ENCODE peak calls at places on chromosome 11, in four cellular contexts. One of them, this sample, is unnamed.

GRCh38 chr11:32071811-32072210 is 19.1 kb upstream of the RCN1 start:
- DNase-seq in HepG2: peak; percentile 11
- DNase-seq in GM12878: no peak
- DNase-seq in H1: no peak
- DNase-seq in this sample: no peak

GRCh38 chr11:45665206-45665932 is at the start of gene CHST1:
- DNase-seq in HepG2: no peak
- DNase-seq in H1: no peak
- DNase-seq in GM12878: no peak
- DNase-seq in this sample: no peak

GRCh38 chr11:122207505-122207904 is 91.5 kb upstream of the BLID start:
- DNase-seq in HepG2: no peak
- DNase-seq in GM12878: no peak
- DNase-seq in H1: no peak
- DNase-seq in this sample: no peak

GRCh38 chr11:72244317-72245231 is 598 bp upstream of the PHOX2A start:
- DNase-seq in GM12878: no peak
- DNase-seq in H1: no peak
- DNase-seq in HepG2: no peak
- DNase-seq in this sample: no peak

GRCh38 chr11:64130618-64131017 is 35.3 kb downstream of the MACROD1 start:
- DNase-seq in H1: no peak
- DNase-seq in HepG2: no peak
- DNase-seq in GM12878: no peak
- DNase-seq in this sample: no peak

GRCh38 chr11:78210000-78210608 is 21.4 kb downstream of the USP35 start:
- DNase-seq in GM12878: no peak
- DNase-seq in HepG2: no peak
- DNase-seq in H1: no peak
- DNase-seq in this sample: no peak

GRCh38 chr11:82698576-82699352 is 34.9 kb downstream of the FAM181B start:
- DNase-seq in GM12878: no peak
- DNase-seq in H1: no peak
- DNase-seq in HepG2: no peak
- DNase-seq in this sample: no peak

GRCh38 chr11:46278387-46279173 is 1.1 kb downstream of the CREB3L1 start:
- DNase-seq in GM12878: no peak
- DNase-seq in H1: no peak
- DNase-seq in HepG2: no peak
- DNase-seq in this sample: no peak

DNA sequence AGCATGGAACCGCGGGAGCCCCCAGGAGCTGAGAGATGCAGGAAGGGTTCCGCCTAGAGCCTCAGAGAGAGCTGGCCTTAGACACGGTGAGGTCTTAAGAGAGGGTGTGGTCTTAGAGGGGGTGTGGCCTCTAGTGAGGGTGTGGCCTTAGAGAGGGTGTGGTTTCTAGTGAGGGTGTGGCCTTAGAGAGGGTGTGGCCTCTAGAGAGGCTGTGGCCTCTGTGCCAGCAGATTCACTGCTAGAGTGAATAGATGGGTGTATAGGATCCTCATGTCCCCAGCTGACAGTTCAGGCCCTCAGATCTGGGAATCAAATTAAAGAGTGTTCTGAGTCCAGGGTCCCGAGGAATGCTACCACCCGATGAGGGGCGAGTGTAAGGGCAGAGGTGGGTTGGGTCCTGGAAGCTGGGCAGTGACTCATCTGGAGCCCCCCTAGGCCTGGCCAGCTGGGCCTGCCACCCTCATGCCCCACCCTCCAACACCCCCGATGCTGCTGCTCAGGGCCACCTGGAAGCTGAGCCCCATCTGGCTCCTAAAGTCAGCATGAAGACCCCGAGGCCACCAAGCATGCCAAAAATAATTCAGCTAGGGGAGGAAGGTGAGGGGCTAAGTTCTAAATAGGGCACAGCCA is 49.5 kb downstream of the IGF2 start:
- DNase-seq in GM12878: no peak
- DNase-seq in HepG2: peak; percentile 54
- DNase-seq in H1: no peak
- DNase-seq in this sample: peak; percentile 66
- TF ChIP-seq YY1 in GM12878: no peak
- TF ChIP-seq YY1 in HepG2: no peak
- TF ChIP-seq YY1 in H1: no peak
- TF ChIP-seq YY1 in this sample: no peak

GRCh38 chr11:16859651-16860050 is 121.2 kb downstream of the C11orf58 start:
- DNase-seq in HepG2: no peak
- DNase-seq in H1: no peak
- DNase-seq in GM12878: no peak
- DNase-seq in this sample: no peak

GRCh38 chr11:16856022-16856471 is 117.6 kb downstream of the C11orf58 start:
- DNase-seq in H1: no peak
- DNase-seq in GM12878: no peak
- DNase-seq in HepG2: no peak
- DNase-seq in this sample: no peak

GRCh38 chr11:16860632-16861031 is 122.2 kb downstream of the C11orf58 start:
- DNase-seq in H1: no peak
- DNase-seq in HepG2: no peak
- DNase-seq in GM12878: no peak
- DNase-seq in this sample: no peak

GRCh38 chr11:16853859-16854258 is 115.4 kb downstream of the C11orf58 start:
- DNase-seq in HepG2: no peak
- DNase-seq in H1: no peak
- DNase-seq in GM12878: no peak
- DNase-seq in this sample: no peak

DNA sequence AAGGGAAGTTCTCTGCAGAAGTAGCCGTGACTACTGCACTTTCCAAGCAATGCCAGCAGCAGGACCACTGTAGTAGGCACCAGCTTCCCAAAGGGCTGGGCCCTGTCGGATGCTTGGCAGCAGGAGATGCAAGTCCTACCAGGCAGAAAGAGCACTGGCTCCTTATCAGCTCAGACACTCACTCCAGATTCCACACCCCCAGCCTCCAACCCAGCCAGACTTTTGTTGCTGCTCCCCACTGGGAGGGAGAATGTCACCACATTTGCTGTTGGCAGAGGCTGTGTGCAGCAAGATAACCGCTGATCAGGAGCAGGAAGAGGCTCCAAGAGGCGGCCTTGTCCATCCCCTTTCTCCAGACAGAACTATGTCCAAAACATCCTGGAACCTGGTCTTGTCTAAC is 118.7 kb downstream of the C11orf58 start:
- DNase-seq in HepG2: no peak
- DNase-seq in GM12878: no peak
- DNase-seq in H1: no peak
- DNase-seq in this sample: no peak
- TF ChIP-seq SUZ12 in HepG2: no peak
- TF ChIP-seq SUZ12 in GM12878: no peak
- TF ChIP-seq SUZ12 in H1: no peak
- TF ChIP-seq SUZ12 in this sample: no peak

DNA sequence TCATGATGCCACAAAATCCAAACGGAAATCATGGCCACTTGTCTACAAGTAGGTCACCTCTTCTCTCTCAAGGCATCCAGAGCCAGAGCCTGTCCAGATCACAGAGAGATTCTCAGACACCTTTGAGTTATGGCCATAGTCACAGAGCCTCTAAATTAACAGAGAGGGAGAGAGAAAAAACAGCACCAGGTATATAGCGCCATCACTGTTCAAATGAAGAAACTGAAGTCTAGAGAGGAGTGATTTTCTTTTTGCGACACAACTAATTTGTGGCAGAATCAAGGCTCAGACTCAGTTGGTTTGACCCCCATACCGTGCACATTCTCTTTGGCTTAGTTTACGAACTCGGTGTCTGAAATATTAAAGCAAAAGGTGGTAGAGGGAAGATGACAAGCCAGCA is 512.9 kb downstream of the NTM start:
- DNase-seq in HepG2: no peak
- DNase-seq in GM12878: no peak
- DNase-seq in H1: no peak
- DNase-seq in this sample: no peak
- TF ChIP-seq YY1 in HepG2: no peak
- TF ChIP-seq YY1 in GM12878: no peak
- TF ChIP-seq YY1 in H1: no peak
- TF ChIP-seq YY1 in this sample: no peak

DNA sequence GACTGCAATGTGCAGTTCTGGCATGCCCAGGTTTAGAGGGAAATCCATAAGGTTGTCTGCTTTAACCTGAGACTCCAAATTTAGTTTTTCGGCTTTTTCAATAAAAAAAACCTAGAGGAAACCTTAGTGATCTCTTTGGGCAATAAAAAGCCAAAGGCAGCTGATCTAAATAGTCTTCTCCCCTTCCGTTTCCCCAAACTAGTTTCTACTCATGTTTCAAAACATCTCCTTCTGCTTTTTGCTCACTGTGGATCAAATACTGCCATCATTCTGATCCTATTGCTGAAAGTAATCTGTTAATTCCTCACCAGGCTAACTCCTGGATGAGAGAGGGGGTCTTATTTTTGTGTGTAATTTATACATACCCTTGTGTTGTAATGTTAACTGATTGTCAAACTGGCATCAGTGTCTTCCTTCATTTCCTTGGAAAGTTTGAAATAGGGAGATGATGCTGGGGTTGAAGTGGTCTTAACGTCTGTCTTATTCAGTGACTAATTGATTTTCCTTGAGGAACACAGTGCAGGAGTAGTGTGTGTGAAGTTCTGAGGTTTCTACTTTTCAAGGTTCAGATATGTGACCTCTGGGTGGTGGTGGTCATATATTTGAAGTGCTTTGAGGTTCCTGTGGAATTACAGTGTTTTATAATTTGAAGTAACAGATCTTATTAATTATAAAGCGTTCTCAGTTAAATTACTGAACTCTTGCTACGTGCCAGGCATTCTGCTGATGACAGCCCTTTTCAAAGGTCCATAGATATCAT is 55.0 kb downstream of the ARHGAP42 start:
- DNase-seq in H1: no peak
- DNase-seq in HepG2: no peak
- DNase-seq in GM12878: no peak
- DNase-seq in this sample: no peak
- TF ChIP-seq SUZ12 in H1: no peak
- TF ChIP-seq SUZ12 in HepG2: no peak
- TF ChIP-seq SUZ12 in GM12878: no peak
- TF ChIP-seq SUZ12 in this sample: no peak

GRCh38 chr11:1049071-1049405 is 12.5 kb upstream of the MUC6 start:
- DNase-seq in HepG2: no peak
- DNase-seq in H1: no peak
- DNase-seq in GM12878: no peak
- DNase-seq in this sample: no peak

GRCh38 chr11:1049431-1049891 is 12.9 kb upstream of the MUC6 start:
- DNase-seq in GM12878: no peak
- DNase-seq in H1: no peak
- DNase-seq in HepG2: no peak
- DNase-seq in this sample: no peak

GRCh38 chr11:1050581-1051355 is 14.2 kb upstream of the MUC6 start:
- DNase-seq in HepG2: peak; percentile 53
- DNase-seq in GM12878: no peak
- DNase-seq in H1: peak; percentile 49
- DNase-seq in this sample: peak; percentile 27

GRCh38 chr11:1051356-1052132 is 15.0 kb upstream of the MUC6 start:
- DNase-seq in GM12878: no peak
- DNase-seq in HepG2: no peak
- DNase-seq in H1: no peak
- DNase-seq in this sample: no peak

DNA sequence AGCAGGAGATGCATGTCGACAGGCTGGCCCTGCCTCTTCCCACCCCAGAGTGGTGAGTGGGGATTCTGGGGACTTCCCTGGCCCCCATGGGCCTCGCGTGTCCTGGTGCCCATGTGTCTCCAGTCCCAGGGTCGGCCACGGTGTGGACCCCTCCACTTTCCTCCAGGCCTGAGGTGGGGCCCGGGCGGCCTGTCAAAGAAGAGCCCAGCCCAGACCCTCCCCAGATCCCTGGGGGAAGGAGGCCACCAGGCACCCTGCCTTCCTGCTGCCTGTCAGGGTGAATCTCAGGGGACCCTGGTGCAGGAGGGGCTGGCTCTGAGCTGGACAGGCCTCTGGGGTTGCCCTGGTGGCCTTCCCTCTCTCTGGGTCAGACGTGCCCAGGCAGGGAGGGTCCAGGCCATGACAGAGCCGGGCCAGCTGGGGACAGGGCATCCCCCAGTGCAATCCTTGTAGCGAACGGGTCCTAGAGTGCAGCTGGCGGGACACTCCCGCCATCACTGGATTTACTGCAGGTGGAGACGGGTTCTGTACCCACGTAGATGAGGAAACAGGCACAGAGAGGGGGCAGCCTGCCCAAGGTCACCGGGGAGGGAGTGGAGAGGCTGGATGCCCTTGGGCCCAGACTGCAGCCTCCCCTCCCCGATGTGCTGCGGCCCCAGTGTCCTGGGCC is 13.5 kb upstream of the MUC6 start:
- DNase-seq in HepG2: no peak
- DNase-seq in GM12878: no peak
- DNase-seq in H1: no peak
- DNase-seq in this sample: no peak
- TF ChIP-seq YY1 in HepG2: no peak
- TF ChIP-seq YY1 in GM12878: no peak
- TF ChIP-seq YY1 in H1: no peak
- TF ChIP-seq YY1 in this sample: no peak

GRCh38 chr11:128664286-128664685 is 29.6 kb upstream of the FLI1 start:
- DNase-seq in HepG2: no peak
- DNase-seq in GM12878: no peak
- DNase-seq in H1: no peak
- DNase-seq in this sample: no peak

GRCh38 chr11:128670631-128671030 is 23.2 kb upstream of the FLI1 start:
- DNase-seq in H1: no peak
- DNase-seq in HepG2: no peak
- DNase-seq in GM12878: no peak
- DNase-seq in this sample: no peak

GRCh38 chr11:128666397-128666796 is 27.5 kb upstream of the FLI1 start:
- DNase-seq in H1: no peak
- DNase-seq in HepG2: no peak
- DNase-seq in GM12878: no peak
- DNase-seq in this sample: no peak

GRCh38 chr11:128667873-128668272 is 26.0 kb upstream of the FLI1 start:
- DNase-seq in H1: no peak
- DNase-seq in GM12878: no peak
- DNase-seq in HepG2: no peak
- DNase-seq in this sample: no peak

DNA sequence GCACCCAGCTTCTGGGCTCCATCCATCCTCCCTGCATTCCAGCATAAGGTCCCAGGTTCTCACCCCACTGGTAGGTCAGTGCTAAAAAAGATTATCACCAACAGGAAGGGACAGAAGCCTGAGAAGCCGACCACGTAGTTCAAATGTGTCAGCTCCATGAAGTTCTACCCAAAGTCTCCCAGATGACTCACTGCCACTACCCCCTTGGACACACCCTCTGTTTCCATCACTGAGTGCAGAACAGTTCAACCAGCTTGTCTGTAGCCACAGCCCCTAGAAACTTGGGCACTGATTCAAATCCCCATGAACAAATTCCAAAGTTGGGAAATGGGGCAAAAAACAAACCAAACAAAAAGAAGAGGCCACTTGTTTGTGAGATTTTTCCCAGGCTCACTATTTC is 24.4 kb upstream of the FLI1 start:
- DNase-seq in H1: no peak
- DNase-seq in HepG2: no peak
- DNase-seq in GM12878: no peak
- DNase-seq in this sample: no peak
- TF ChIP-seq SUZ12 in H1: no peak
- TF ChIP-seq SUZ12 in HepG2: no peak
- TF ChIP-seq SUZ12 in GM12878: no peak
- TF ChIP-seq SUZ12 in this sample: no peak